ENCODE peak calls at places on chromosome 4, in nine cellular contexts. One of them, this sample, is unnamed.
A peak's percentile ranks its signal among the peaks of the same experiment; 100 is the strongest.

GRCh38 chr4:99945718-99946345 is 586 bp downstream of the DNAJB14 start:
- DNase-seq in nephron progenitor cell: no peak
- DNase-seq in transverse colon: no peak
- DNase-seq in choroid plexus epithelial cell: peak; percentile 43
- DNase-seq in lower leg skin: no peak
- DNase-seq in RWPE1: peak; percentile 36
- DNase-seq in D721Med: no peak
- DNase-seq in AG04450: no peak
- DNase-seq in astrocyte of the spinal cord: peak; percentile 43
- DNase-seq in this sample: peak; percentile 36

GRCh38 chr4:56530269-56531148 is 24.9 kb downstream of the ARL9 start:
- DNase-seq in RWPE1: peak; percentile 91
- DNase-seq in astrocyte of the spinal cord: peak; percentile 82
- DNase-seq in nephron progenitor cell: peak; percentile 92
- DNase-seq in transverse colon: peak; percentile 90
- DNase-seq in choroid plexus epithelial cell: peak; percentile 84
- DNase-seq in lower leg skin: peak; percentile 76
- DNase-seq in D721Med: peak; percentile 36
- DNase-seq in AG04450: peak; percentile 27
- DNase-seq in this sample: peak; percentile 71

GRCh38 chr4:1511441-1512041 is 105.3 kb upstream of the NKX1-1 start:
- DNase-seq in choroid plexus epithelial cell: peak; percentile 90
- DNase-seq in astrocyte of the spinal cord: peak; percentile 21
- DNase-seq in transverse colon: no peak
- DNase-seq in RWPE1: peak; percentile 25
- DNase-seq in D721Med: no peak
- DNase-seq in AG04450: no peak
- DNase-seq in nephron progenitor cell: no peak
- DNase-seq in lower leg skin: peak; percentile 46
- DNase-seq in this sample: no peak

GRCh38 chr4:159229164-159229563 is 126.3 kb downstream of the RAPGEF2 start:
- DNase-seq in AG04450: peak; percentile 87
- DNase-seq in lower leg skin: no peak
- DNase-seq in D721Med: no peak
- DNase-seq in RWPE1: no peak
- DNase-seq in nephron progenitor cell: no peak
- DNase-seq in transverse colon: no peak
- DNase-seq in choroid plexus epithelial cell: peak; percentile 95
- DNase-seq in astrocyte of the spinal cord: peak; percentile 74
- DNase-seq in this sample: peak; percentile 43

GRCh38 chr4:8269535-8270417 is at the start of gene HTRA3:
- DNase-seq in D721Med: no peak
- DNase-seq in AG04450: peak; percentile 7
- DNase-seq in transverse colon: peak; percentile 35
- DNase-seq in RWPE1: no peak
- DNase-seq in nephron progenitor cell: peak; percentile 69
- DNase-seq in choroid plexus epithelial cell: peak; percentile 47
- DNase-seq in astrocyte of the spinal cord: no peak
- DNase-seq in lower leg skin: no peak
- DNase-seq in this sample: no peak

GRCh38 chr4:106351016-106351415 is 17.6 kb downstream of the GIMD1 start:
- DNase-seq in choroid plexus epithelial cell: no peak
- DNase-seq in D721Med: no peak
- DNase-seq in nephron progenitor cell: no peak
- DNase-seq in transverse colon: no peak
- DNase-seq in astrocyte of the spinal cord: no peak
- DNase-seq in AG04450: no peak
- DNase-seq in RWPE1: no peak
- DNase-seq in lower leg skin: no peak
- DNase-seq in this sample: no peak

GRCh38 chr4:125022855-125023501 is 291.8 kb upstream of the FAT4 start:
- DNase-seq in choroid plexus epithelial cell: no peak
- DNase-seq in transverse colon: no peak
- DNase-seq in astrocyte of the spinal cord: no peak
- DNase-seq in AG04450: no peak
- DNase-seq in RWPE1: no peak
- DNase-seq in nephron progenitor cell: no peak
- DNase-seq in lower leg skin: no peak
- DNase-seq in D721Med: no peak
- DNase-seq in this sample: no peak

GRCh38 chr4:95290702-95291101 is 258.1 kb downstream of the UNC5C start:
- DNase-seq in lower leg skin: no peak
- DNase-seq in choroid plexus epithelial cell: peak; percentile 51
- DNase-seq in astrocyte of the spinal cord: no peak
- DNase-seq in RWPE1: no peak
- DNase-seq in D721Med: no peak
- DNase-seq in AG04450: no peak
- DNase-seq in transverse colon: no peak
- DNase-seq in nephron progenitor cell: no peak
- DNase-seq in this sample: peak; percentile 47

GRCh38 chr4:68907230-68907629 is 44.4 kb downstream of the UGT2A3 start:
- DNase-seq in D721Med: no peak
- DNase-seq in choroid plexus epithelial cell: no peak
- DNase-seq in AG04450: no peak
- DNase-seq in nephron progenitor cell: no peak
- DNase-seq in astrocyte of the spinal cord: no peak
- DNase-seq in RWPE1: no peak
- DNase-seq in transverse colon: no peak
- DNase-seq in lower leg skin: no peak
- DNase-seq in this sample: no peak

GRCh38 chr4:85474356-85474755 is 594 bp upstream of the ARHGAP24 start:
- DNase-seq in transverse colon: no peak
- DNase-seq in astrocyte of the spinal cord: peak; percentile 22
- DNase-seq in nephron progenitor cell: no peak
- DNase-seq in AG04450: no peak
- DNase-seq in lower leg skin: no peak
- DNase-seq in RWPE1: no peak
- DNase-seq in choroid plexus epithelial cell: no peak
- DNase-seq in D721Med: no peak
- DNase-seq in this sample: no peak

GRCh38 chr4:85477538-85477937 is 2.6 kb downstream of the ARHGAP24 start:
- DNase-seq in nephron progenitor cell: no peak
- DNase-seq in RWPE1: no peak
- DNase-seq in lower leg skin: no peak
- DNase-seq in choroid plexus epithelial cell: no peak
- DNase-seq in AG04450: no peak
- DNase-seq in D721Med: no peak
- DNase-seq in transverse colon: no peak
- DNase-seq in astrocyte of the spinal cord: no peak
- DNase-seq in this sample: no peak

GRCh38 chr4:85475631-85476233 is 782 bp downstream of the ARHGAP24 start:
- DNase-seq in AG04450: no peak
- DNase-seq in lower leg skin: no peak
- DNase-seq in astrocyte of the spinal cord: peak; percentile 33
- DNase-seq in nephron progenitor cell: peak; percentile 69
- DNase-seq in choroid plexus epithelial cell: peak; percentile 65
- DNase-seq in RWPE1: no peak
- DNase-seq in transverse colon: no peak
- DNase-seq in D721Med: no peak
- DNase-seq in this sample: no peak

GRCh38 chr4:85478576-85478975 is 3.6 kb downstream of the ARHGAP24 start:
- DNase-seq in AG04450: no peak
- DNase-seq in choroid plexus epithelial cell: peak; percentile 40
- DNase-seq in transverse colon: no peak
- DNase-seq in nephron progenitor cell: no peak
- DNase-seq in RWPE1: no peak
- DNase-seq in lower leg skin: no peak
- DNase-seq in D721Med: no peak
- DNase-seq in astrocyte of the spinal cord: no peak
- DNase-seq in this sample: peak; percentile 51

DNA sequence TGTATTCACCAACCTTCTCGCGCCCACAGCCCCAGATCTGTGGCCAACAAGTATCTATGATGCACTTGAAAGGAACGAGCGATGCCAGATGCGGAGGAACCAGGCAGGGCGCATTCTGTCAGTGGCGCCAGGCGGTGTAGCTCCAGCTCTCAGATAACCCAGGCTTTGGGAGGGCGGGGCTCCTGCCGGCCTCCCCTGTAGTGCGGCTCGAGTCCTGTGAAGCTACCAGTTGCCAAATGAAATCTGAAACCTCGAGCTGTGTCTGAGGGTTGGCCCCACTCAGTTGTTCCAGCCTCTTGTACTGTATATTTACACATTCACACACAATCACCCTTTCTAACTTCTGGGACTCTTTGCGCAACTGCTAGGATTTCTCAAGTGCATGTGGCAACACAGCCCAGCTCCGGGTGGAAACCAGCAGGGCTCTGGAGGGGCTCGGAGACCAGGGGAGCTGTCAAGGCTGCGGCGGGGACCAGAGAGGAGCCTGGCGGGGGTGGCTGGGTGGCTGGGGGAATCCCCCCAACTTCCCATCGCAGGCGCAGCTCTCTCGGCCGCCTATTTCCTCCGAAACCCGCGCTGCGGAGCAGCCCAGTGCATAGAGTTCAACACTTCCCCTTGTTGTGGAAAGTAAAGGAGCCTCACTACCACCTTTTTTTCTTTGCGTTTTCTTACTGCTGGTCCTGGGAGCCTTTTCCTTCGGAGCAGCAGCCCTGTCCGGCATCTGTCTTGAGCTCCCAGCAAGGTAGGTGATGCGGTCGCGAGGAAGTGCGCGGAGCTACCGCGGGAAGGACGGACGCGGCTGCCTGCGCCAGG is at the start of gene ARHGAP24:
- DNase-seq in transverse colon: peak; percentile 78
- DNase-seq in AG04450: peak; percentile 53
- DNase-seq in nephron progenitor cell: peak; percentile 85
- DNase-seq in lower leg skin: peak; percentile 91
- DNase-seq in RWPE1: peak; percentile 87
- DNase-seq in D721Med: no peak
- DNase-seq in choroid plexus epithelial cell: peak; percentile 99
- DNase-seq in astrocyte of the spinal cord: peak; percentile 96
- DNase-seq in this sample: peak; percentile 99
- TF ChIP-seq CTCF in transverse colon: no peak
- TF ChIP-seq CTCF in AG04450: no peak
- TF ChIP-seq CTCF in nephron progenitor cell: no peak
- TF ChIP-seq CTCF in lower leg skin: no peak
- TF ChIP-seq CTCF in RWPE1: no peak
- TF ChIP-seq CTCF in D721Med: no peak
- TF ChIP-seq CTCF in choroid plexus epithelial cell: peak; percentile 24
- TF ChIP-seq CTCF in astrocyte of the spinal cord: no peak
- TF ChIP-seq CTCF in this sample: no peak

DNA sequence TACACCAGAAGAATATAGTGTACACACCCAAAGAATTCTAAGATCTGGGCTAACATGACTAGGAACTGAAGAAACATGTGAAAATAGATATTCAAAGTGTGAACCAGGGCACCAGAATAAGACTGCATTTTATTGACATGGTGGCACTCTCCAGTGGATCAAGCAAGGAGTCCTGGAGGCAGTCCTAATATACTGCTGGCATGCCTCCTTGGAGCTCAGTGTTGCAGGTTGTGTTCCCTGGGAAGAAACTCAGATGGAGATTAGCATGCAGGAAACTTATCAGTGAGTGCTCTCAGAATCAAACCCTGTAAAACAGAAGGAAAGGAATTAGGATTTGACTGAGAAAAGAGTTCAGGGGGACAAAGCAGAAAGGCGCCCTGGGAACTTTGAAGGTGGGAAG is 105.1 kb downstream of the CXCL13 start:
- DNase-seq in nephron progenitor cell: no peak
- DNase-seq in D721Med: no peak
- DNase-seq in AG04450: no peak
- DNase-seq in astrocyte of the spinal cord: no peak
- DNase-seq in transverse colon: no peak
- DNase-seq in choroid plexus epithelial cell: no peak
- DNase-seq in lower leg skin: no peak
- DNase-seq in RWPE1: no peak
- DNase-seq in this sample: no peak
- TF ChIP-seq CTCF in nephron progenitor cell: no peak
- TF ChIP-seq CTCF in D721Med: no peak
- TF ChIP-seq CTCF in AG04450: no peak
- TF ChIP-seq CTCF in astrocyte of the spinal cord: no peak
- TF ChIP-seq CTCF in transverse colon: no peak
- TF ChIP-seq CTCF in choroid plexus epithelial cell: no peak
- TF ChIP-seq CTCF in lower leg skin: no peak
- TF ChIP-seq CTCF in RWPE1: no peak
- TF ChIP-seq CTCF in this sample: no peak

DNA sequence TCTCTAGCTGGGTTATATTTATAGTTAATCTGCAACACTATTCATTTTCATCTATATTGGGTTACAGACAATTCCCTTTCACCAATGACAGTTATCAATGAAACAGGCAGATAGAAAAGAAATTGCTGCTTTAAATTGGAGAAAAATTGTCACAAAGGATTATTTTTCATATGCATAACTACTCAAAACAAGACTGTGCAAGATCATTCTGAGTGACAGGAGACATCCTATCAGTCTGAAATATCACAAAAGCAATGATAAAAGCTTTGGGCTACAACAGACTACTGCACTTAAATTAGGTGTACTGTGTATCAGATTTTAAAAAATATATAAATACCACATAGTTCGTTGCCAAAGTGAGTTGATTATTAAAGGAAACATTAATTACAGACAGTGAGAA is 722.6 kb downstream of the ARAP2 start:
- DNase-seq in astrocyte of the spinal cord: no peak
- DNase-seq in AG04450: no peak
- DNase-seq in nephron progenitor cell: no peak
- DNase-seq in lower leg skin: no peak
- DNase-seq in transverse colon: no peak
- DNase-seq in choroid plexus epithelial cell: no peak
- DNase-seq in RWPE1: no peak
- DNase-seq in D721Med: no peak
- DNase-seq in this sample: no peak
- TF ChIP-seq CTCF in astrocyte of the spinal cord: no peak
- TF ChIP-seq CTCF in AG04450: no peak
- TF ChIP-seq CTCF in nephron progenitor cell: no peak
- TF ChIP-seq CTCF in lower leg skin: no peak
- TF ChIP-seq CTCF in transverse colon: no peak
- TF ChIP-seq CTCF in choroid plexus epithelial cell: no peak
- TF ChIP-seq CTCF in RWPE1: no peak
- TF ChIP-seq CTCF in D721Med: no peak
- TF ChIP-seq CTCF in this sample: no peak

DNA sequence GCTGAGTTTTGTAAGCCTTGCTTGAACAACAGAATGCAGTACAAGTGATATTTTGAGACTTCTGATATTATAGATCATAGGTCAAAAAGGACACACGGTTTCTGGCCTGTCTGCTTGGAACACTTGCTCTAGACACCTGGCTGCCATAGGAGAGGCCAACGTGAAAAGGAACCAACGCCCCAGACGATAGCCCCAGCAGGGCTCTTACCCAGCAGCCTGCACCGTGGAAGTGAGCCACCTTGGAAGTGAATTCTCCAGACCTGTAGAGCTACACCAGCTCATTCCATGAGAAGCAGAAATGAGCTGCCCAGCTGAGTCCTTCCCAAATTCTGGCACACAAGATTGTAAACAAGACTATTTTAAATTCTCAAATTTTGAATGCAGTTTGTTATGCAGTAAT is 323.1 kb downstream of the FBXO8 start:
- DNase-seq in AG04450: no peak
- DNase-seq in nephron progenitor cell: no peak
- DNase-seq in RWPE1: no peak
- DNase-seq in transverse colon: no peak
- DNase-seq in lower leg skin: no peak
- DNase-seq in astrocyte of the spinal cord: no peak
- DNase-seq in D721Med: no peak
- DNase-seq in choroid plexus epithelial cell: no peak
- DNase-seq in this sample: no peak
- TF ChIP-seq CTCF in AG04450: no peak
- TF ChIP-seq CTCF in nephron progenitor cell: no peak
- TF ChIP-seq CTCF in RWPE1: no peak
- TF ChIP-seq CTCF in transverse colon: no peak
- TF ChIP-seq CTCF in lower leg skin: no peak
- TF ChIP-seq CTCF in astrocyte of the spinal cord: no peak
- TF ChIP-seq CTCF in D721Med: no peak
- TF ChIP-seq CTCF in choroid plexus epithelial cell: no peak
- TF ChIP-seq CTCF in this sample: no peak

GRCh38 chr4:115852767-115853091 is 739.3 kb upstream of the NDST4 start:
- DNase-seq in AG04450: no peak
- DNase-seq in lower leg skin: no peak
- DNase-seq in D721Med: no peak
- DNase-seq in nephron progenitor cell: no peak
- DNase-seq in transverse colon: no peak
- DNase-seq in choroid plexus epithelial cell: no peak
- DNase-seq in RWPE1: no peak
- DNase-seq in astrocyte of the spinal cord: no peak
- DNase-seq in this sample: no peak
- TF ChIP-seq CTCF in AG04450: no peak
- TF ChIP-seq CTCF in lower leg skin: no peak
- TF ChIP-seq CTCF in D721Med: no peak
- TF ChIP-seq CTCF in nephron progenitor cell: no peak
- TF ChIP-seq CTCF in transverse colon: no peak
- TF ChIP-seq CTCF in choroid plexus epithelial cell: no peak
- TF ChIP-seq CTCF in RWPE1: peak; percentile 6
- TF ChIP-seq CTCF in astrocyte of the spinal cord: no peak
- TF ChIP-seq CTCF in this sample: peak; percentile 10